ENCODE peak calls at places on chromosomes 4 and X, in ten cellular contexts. K is prostate gland; P is HCT116; Y is SK-N-SH; G is astrocyte; S is IMR-90; W is cardiac muscle cell; R is heart right ventricle; A is CD8-positive, alpha-beta T cell; T is uterus. N is an unnamed sample. For H3K9me3 and H3K27me3, the result is how much of the 10 kb centered on the place peaks cover.

GRCh38 chr4:72205298-72205697 is 173.5 kb downstream of the NPFFR2 start:
- DNase-seq in G (no peak), K (no peak), A (no peak), Y (no peak), T (no peak), W (no peak), P (no peak), S (no peak), R (no peak), N (no peak)

GRCh38 chrX:23981222-23981621 is 45.8 kb downstream of the KLHL15 start:
- DNase-seq in W (no peak), G (no peak), A (no peak), P (no peak), K (no peak), S (no peak), Y (no peak), R (no peak), T (no peak), N (no peak)

GRCh38 chrX:110851780-110852179 is 56.2 kb upstream of the CHRDL1 start:
- DNase-seq in G (peak), P (no peak), W (peak), A (no peak), S (peak), T (no peak), Y (no peak), R (no peak), K (no peak), N (no peak)

GRCh38 chr4:132918083-132918482 is 231.0 kb upstream of the PCDH10 start:
- DNase-seq in W (no peak), Y (no peak), T (no peak), R (no peak), A (no peak), S (no peak), K (no peak), P (no peak), G (no peak), N (no peak)

GRCh38 chr4:68249434-68249833 is 3.9 kb upstream of the TMPRSS11B start:
- DNase-seq in A (no peak), S (no peak), T (no peak), P (no peak), G (no peak), K (no peak), W (no peak), Y (no peak), R (no peak), N (no peak)

GRCh38 chr4:131113704-131114103 is 2017.8 kb downstream of the C4orf33 start:
- DNase-seq in S (no peak), A (no peak), K (no peak), R (no peak), P (no peak), W (no peak), T (no peak), Y (no peak), G (no peak), N (no peak)

GRCh38 chrX:48918644-48919340 is at the start of gene PIM2:
- DNase-seq in G (peak), S (peak), R (peak), T (peak), W (peak), P (peak), K (peak), Y (peak), A (peak), N (peak)

GRCh38 chrX:122113376-122113775 is 1066.0 kb downstream of the GLUD2 start:
- DNase-seq in K (no peak), R (no peak), A (no peak), S (no peak), W (no peak), T (no peak), P (no peak), G (no peak), Y (no peak), N (no peak)

GRCh38 chr4:73896416-73896815 is 27.2 kb downstream of the CXCL1 start:
- DNase-seq in Y (no peak), A (no peak), G (no peak), R (no peak), W (no peak), P (no peak), K (no peak), T (no peak), S (peak), N (no peak)

GRCh38 chrX:24203072-24203808 is 53.7 kb downstream of the ZFX start:
- DNase-seq in K (no peak), W (no peak), T (no peak), R (no peak), Y (no peak), S (no peak), G (no peak), P (no peak), A (no peak), N (no peak)

GRCh38 chr4:168630445-168631187 is 133.8 kb downstream of the PALLD start:
- DNase-seq in A (no peak), R (no peak), K (no peak), Y (peak), W (peak), P (no peak), G (peak), S (peak), T (no peak), N (no peak)

GRCh38 chr4:122500852-122501501 is 44.5 kb upstream of the IL2 start:
- DNase-seq in P (no peak), S (no peak), A (no peak), T (no peak), K (no peak), W (peak), G (peak), Y (no peak), R (no peak), N (no peak)

GRCh38 chr4:109588176-109588575 is 28.1 kb downstream of the MCUB start:
- DNase-seq in G (no peak), P (no peak), S (no peak), R (no peak), K (no peak), A (peak), Y (no peak), W (no peak), T (no peak), N (no peak)

GRCh38 chr4:168309781-168310180 is 8.8 kb downstream of the DDX60 start:
- DNase-seq in W (peak), S (peak), P (no peak), T (no peak), Y (peak), K (no peak), G (no peak), R (no peak), A (no peak), N (no peak)

GRCh38 chr4:36255575-36255974 is 11.3 kb upstream of the ARAP2 start:
- DNase-seq in G (no peak), T (no peak), P (no peak), R (no peak), K (no peak), S (no peak), Y (no peak), A (peak), W (no peak), N (peak)

GRCh38 chrX:118347131-118347530 is 1.2 kb downstream of the WDR44 start:
- DNase-seq in A (no peak), Y (peak), T (no peak), R (no peak), W (peak), K (no peak), S (peak), P (no peak), G (peak), N (no peak)

GRCh38 chr4:147678796-147679549 is 5.0 kb downstream of the PRMT9 start:
- DNase-seq in R (no peak), P (peak), T (no peak), G (no peak), Y (no peak), A (no peak), W (peak), K (no peak), S (peak), N (no peak)

GRCh38 chrX:154458954-154459829 is 1.1 kb downstream of the PLXNA3 start:
- DNase-seq in G (no peak), A (peak), Y (peak), K (peak), W (no peak), S (no peak), T (no peak), P (no peak), R (peak), N (no peak)

GRCh38 chr4:8837181-8837811 is 34.3 kb downstream of the HMX1 start:
- DNase-seq in R (no peak), A (no peak), P (no peak), T (no peak), G (no peak), S (no peak), W (no peak), K (no peak), Y (peak), N (no peak)

GRCh38 chr4:183966371-183966770 is 61.3 kb downstream of the STOX2 start:
- DNase-seq in A (no peak), S (peak), G (peak), W (no peak), R (no peak), Y (no peak), K (no peak), T (no peak), P (no peak), N (no peak)

GRCh38 chr4:121950212-121950679 is 1.6 kb downstream of the TRPC3 start:
- DNase-seq in R (peak), Y (peak), T (peak), S (peak), P (peak), A (peak), K (peak), W (peak), G (peak), N (peak)

GRCh38 chr4:88729146-88729755 is 31.6 kb upstream of the NAP1L5 start:
- DNase-seq in A (no peak), T (no peak), Y (no peak), G (no peak), R (no peak), S (no peak), W (no peak), K (no peak), P (no peak), N (no peak)

GRCh38 chr4:1279253-1279652 is 10.4 kb upstream of the MAEA start:
- DNase-seq in W (no peak), R (no peak), P (no peak), A (no peak), S (no peak), Y (no peak), T (no peak), G (no peak), K (no peak), N (no peak)

GRCh38 chr4:10664408-10664807 is 20.2 kb downstream of the CLNK start:
- DNase-seq in W (peak), K (peak), P (no peak), Y (no peak), R (no peak), G (peak), S (peak), T (peak), A (no peak), N (no peak)

GRCh38 chr4:105560488-105560887 is 8.1 kb downstream of the ARHGEF38 start:
- DNase-seq in Y (no peak), A (no peak), K (no peak), R (no peak), G (peak), P (no peak), T (no peak), W (no peak), S (no peak), N (no peak)

GRCh38 chr4:38857354-38858096 is 908 bp upstream of the TLR6 start:
- DNase-seq in G (peak), S (peak), P (peak), Y (no peak), T (peak), R (no peak), A (no peak), W (peak), K (peak), N (no peak)

GRCh38 chr4:40960926-40961325 is 211.2 kb downstream of the NSUN7 start:
- DNase-seq in T (no peak), S (peak), K (no peak), A (no peak), G (peak), W (no peak), P (no peak), R (no peak), Y (no peak), N (no peak)

GRCh38 chr4:42673084-42673429 is 16.2 kb upstream of the ATP8A1 start:
- DNase-seq in Y (no peak), G (peak), K (no peak), R (peak), A (peak), W (peak), T (no peak), S (no peak), P (no peak), N (no peak)

GRCh38 chrX:106415276-106415895 is 196.4 kb upstream of the RADX start:
- DNase-seq in A (no peak), K (no peak), T (no peak), P (peak), R (no peak), S (peak), Y (peak), G (no peak), W (peak), N (no peak)

GRCh38 chr4:96593422-96593821 is 753.5 kb downstream of the PDHA2 start:
- DNase-seq in R (no peak), A (no peak), G (no peak), T (no peak), Y (no peak), S (no peak), W (peak), P (no peak), K (no peak), N (no peak)

GRCh38 chr4:2251073-2251794 is 9.3 kb upstream of the HAUS3 start:
- DNase-seq in A (peak), T (peak), W (no peak), Y (peak), R (no peak), G (no peak), P (no peak), S (no peak), K (peak), N (no peak)

GRCh38 chrX:49879656-49880277 is 483 bp downstream of the USP27X start:
- DNase-seq in A (peak), S (peak), G (no peak), Y (peak), P (no peak), R (no peak), W (peak), T (no peak), K (no peak), N (no peak)

GRCh38 chr4:37453361-37454262 is 209.1 kb downstream of the NWD2 start:
- DNase-seq in W (peak), R (peak), K (peak), T (peak), P (no peak), G (peak), Y (peak), A (peak), S (no peak), N (peak)

GRCh38 chr4:120506536-120506935 is 416.0 kb downstream of the PRDM5 start:
- DNase-seq in W (no peak), A (no peak), T (no peak), R (no peak), S (no peak), P (no peak), Y (no peak), K (no peak), G (no peak), N (no peak)

GRCh38 chrX:155857561-155857960 is 23.6 kb upstream of the VAMP7 start:
- DNase-seq in S (no peak), R (no peak), G (no peak), A (no peak), Y (peak), T (no peak), P (no peak), W (peak), K (no peak), N (no peak)

GRCh38 chr4:37729649-37730004 is 43.5 kb upstream of the RELL1 start:
- DNase-seq in A (no peak), S (no peak), Y (no peak), T (no peak), R (no peak), G (no peak), W (no peak), K (no peak), P (no peak), N (no peak)

GRCh38 chrX:53544936-53545335 is 110.8 kb upstream of the HSD17B10 start:
- DNase-seq in Y (no peak), R (no peak), G (no peak), K (no peak), P (no peak), S (no peak), T (no peak), A (no peak), W (no peak), N (no peak)

GRCh38 chr4:146927710-146928109 is 18.0 kb downstream of the TTC29 start:
- DNase-seq in Y (no peak), A (no peak), K (no peak), W (no peak), G (no peak), R (no peak), S (no peak), P (no peak), T (no peak), N (no peak)

GRCh38 chrX:41087219-41087618 is 2.0 kb downstream of the USP9X start:
- DNase-seq in R (no peak), A (no peak), W (no peak), S (no peak), G (no peak), T (no peak), K (no peak), Y (no peak), P (no peak), N (no peak)
- H3K9me3 ChIP-seq in R (under half), A (under half), W (under half), S (under half), G (under half), T (under half), K (under half), Y (under half), P (under half), N (under half)

DNA sequence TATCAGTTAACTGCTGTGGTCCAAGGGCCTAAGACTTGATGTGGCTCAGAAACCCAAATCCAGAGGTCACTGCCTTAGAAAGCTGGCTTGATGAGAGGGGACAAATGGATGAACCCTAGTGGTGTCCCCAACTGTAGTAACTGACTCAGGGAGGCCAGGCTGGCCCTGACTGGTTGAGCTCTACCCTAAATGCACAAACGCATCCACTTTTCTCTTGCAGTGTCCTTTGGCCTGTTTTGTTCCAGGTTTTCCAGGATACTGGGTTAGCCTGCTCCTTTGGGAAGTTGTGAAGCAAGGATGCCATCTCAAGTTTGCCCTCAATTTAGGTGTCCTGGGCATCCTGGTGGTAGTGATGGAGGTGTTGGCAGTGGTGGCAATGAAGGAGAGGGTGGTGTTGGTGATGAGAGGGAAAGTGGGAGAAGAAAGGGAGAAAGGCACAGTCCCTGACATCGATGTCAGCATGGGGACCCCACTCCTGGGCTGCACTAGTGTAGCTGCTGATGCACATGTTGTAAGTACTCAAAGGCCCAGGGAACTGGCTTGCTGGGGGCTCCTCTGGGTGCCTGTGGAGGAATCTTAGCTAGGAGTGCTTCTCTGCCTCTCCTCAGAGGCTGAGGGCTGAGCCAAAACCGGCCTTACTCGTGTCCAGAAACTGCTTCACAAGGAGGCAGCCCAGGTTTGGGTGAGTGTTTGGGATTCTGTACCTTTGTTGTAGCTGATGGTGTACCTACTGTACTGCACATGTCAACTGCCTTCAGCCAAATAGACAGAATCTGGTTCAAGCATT is 2.9 kb upstream of the HAND2 start:
- DNase-seq in G (no peak), K (no peak), A (no peak), W (no peak), P (no peak), R (no peak), Y (no peak), T (no peak), S (no peak), N (no peak)
- H3K27me3 ChIP-seq in G (half or more), K (half or more), A (half or more), W (under half), P (under half), R (half or more), Y (under half), T (under half), S (half or more), N (half or more)

GRCh38 chr4:178275671-178276360 is 833.6 kb upstream of the AGA start:
- DNase-seq in W (no peak), G (no peak), K (no peak), A (no peak), Y (peak), P (no peak), S (no peak), R (no peak), T (no peak), N (no peak)
- TF ChIP-seq CTCF in W (no peak), G (no peak), K (no peak), A (no peak), Y (peak), P (peak), S (no peak), R (no peak), T (no peak), N (no peak)

GRCh38 chr4:84500386-84501196 is 1.5 kb upstream of the NKX6-1 start:
- DNase-seq in W (no peak), A (no peak), Y (no peak), P (no peak), K (no peak), S (no peak), R (no peak), G (no peak), T (no peak), N (no peak)
- H3K9me3 ChIP-seq in W (under half), A (under half), Y (under half), P (under half), K (under half), S (under half), R (under half), G (under half), T (under half), N (under half)

GRCh38 chrX:108018659-108019381 is 26.0 kb upstream of the VSIG1 start:
- DNase-seq in S (no peak), G (no peak), Y (no peak), R (no peak), W (no peak), T (no peak), A (peak), K (no peak), P (no peak), N (peak)
- H3K27me3 ChIP-seq in S (under half), G (under half), Y (under half), R (under half), W (under half), T (under half), A (under half), K (under half), P (under half), N (under half)

DNA sequence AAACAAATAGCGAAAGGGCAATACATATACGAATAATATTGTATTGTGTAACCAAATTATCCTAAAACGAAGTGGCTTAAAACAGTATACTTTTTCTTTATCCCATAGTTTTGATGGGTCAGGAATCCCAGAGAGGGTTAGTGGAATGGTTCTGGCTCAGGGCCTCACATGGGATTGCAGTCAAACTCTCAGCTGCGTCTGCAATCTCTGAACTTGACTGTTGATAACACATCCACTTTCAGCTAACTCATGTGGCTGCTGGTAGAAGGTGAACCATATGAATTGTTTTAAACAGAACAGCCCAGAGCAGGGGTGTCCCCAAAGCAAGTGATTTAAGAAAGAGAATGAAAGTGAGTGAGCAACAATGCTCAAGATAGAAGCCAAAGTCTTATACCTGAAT is 127.8 kb downstream of the VEGFC start:
- DNase-seq in G (no peak), Y (no peak), A (no peak), W (no peak), R (no peak), S (no peak), T (no peak), P (no peak), K (no peak), N (no peak)
- TF ChIP-seq CTCF in G (no peak), Y (no peak), A (no peak), W (no peak), R (no peak), S (no peak), T (no peak), P (no peak), K (no peak), N (no peak)